ENCODE peak calls at places on chromosomes 6 and 20, in six cellular contexts. One of them, this sample, is unnamed.

GRCh38 chr6:89985744-89986493 is 91.7 kb downstream of the GJA10 start:
- DNase-seq in heart left ventricle: no peak
- DNase-seq in IMR-90: peak; percentile 96
- DNase-seq in AG10803: peak; percentile 94
- DNase-seq in HCT116: no peak
- DNase-seq in stomach: no peak
- DNase-seq in this sample: no peak

GRCh38 chr6:136952714-136953260 is 30.7 kb downstream of the SLC35D3 start:
- DNase-seq in IMR-90: no peak
- DNase-seq in heart left ventricle: no peak
- DNase-seq in HCT116: no peak
- DNase-seq in AG10803: no peak
- DNase-seq in stomach: no peak
- DNase-seq in this sample: no peak

GRCh38 chr6:111722220-111722731 is 116.6 kb upstream of the TRAF3IP2 start:
- DNase-seq in stomach: no peak
- DNase-seq in IMR-90: peak; percentile 76
- DNase-seq in HCT116: no peak
- DNase-seq in heart left ventricle: no peak
- DNase-seq in AG10803: peak; percentile 85
- DNase-seq in this sample: no peak

GRCh38 chr6:20186981-20187380 is 25.3 kb downstream of the MBOAT1 start:
- DNase-seq in stomach: no peak
- DNase-seq in IMR-90: no peak
- DNase-seq in HCT116: no peak
- DNase-seq in AG10803: peak; percentile 92
- DNase-seq in heart left ventricle: no peak
- DNase-seq in this sample: no peak

GRCh38 chr6:74447013-74447412 is 751.0 kb downstream of the CD109 start:
- DNase-seq in HCT116: peak; percentile 44
- DNase-seq in stomach: no peak
- DNase-seq in heart left ventricle: no peak
- DNase-seq in AG10803: peak; percentile 61
- DNase-seq in IMR-90: peak; percentile 44
- DNase-seq in this sample: no peak

GRCh38 chr6:159941286-159942113 is 27.4 kb upstream of the IGF2R start:
- DNase-seq in heart left ventricle: no peak
- DNase-seq in IMR-90: peak; percentile 57
- DNase-seq in HCT116: peak; percentile 12
- DNase-seq in stomach: no peak
- DNase-seq in AG10803: peak; percentile 49
- DNase-seq in this sample: no peak

GRCh38 chr20:21230686-21231085 is 72.4 kb upstream of the XRN2 start:
- DNase-seq in heart left ventricle: no peak
- DNase-seq in AG10803: peak; percentile 42
- DNase-seq in stomach: no peak
- DNase-seq in IMR-90: peak; percentile 13
- DNase-seq in HCT116: no peak
- DNase-seq in this sample: no peak

GRCh38 chr6:169589293-169589692 is 112.5 kb downstream of the WDR27 start:
- DNase-seq in heart left ventricle: no peak
- DNase-seq in AG10803: peak; percentile 42
- DNase-seq in stomach: no peak
- DNase-seq in HCT116: no peak
- DNase-seq in IMR-90: no peak
- DNase-seq in this sample: no peak

GRCh38 chr6:21005816-21006553 is 471.7 kb downstream of the CDKAL1 start:
- DNase-seq in IMR-90: peak; percentile 94
- DNase-seq in heart left ventricle: no peak
- DNase-seq in AG10803: peak; percentile 69
- DNase-seq in HCT116: peak; percentile 85
- DNase-seq in stomach: no peak
- DNase-seq in this sample: no peak

GRCh38 chr6:56954389-56955170 is at the start of gene BEND6:
- DNase-seq in IMR-90: peak; percentile 87
- DNase-seq in heart left ventricle: no peak
- DNase-seq in HCT116: no peak
- DNase-seq in AG10803: peak; percentile 85
- DNase-seq in stomach: peak; percentile 27
- DNase-seq in this sample: peak; percentile 24

GRCh38 chr6:21887301-21888185 is 294.0 kb downstream of the SOX4 start:
- DNase-seq in heart left ventricle: peak; percentile 31
- DNase-seq in AG10803: peak; percentile 13
- DNase-seq in IMR-90: peak; percentile 44
- DNase-seq in HCT116: no peak
- DNase-seq in stomach: no peak
- DNase-seq in this sample: no peak

GRCh38 chr6:501891-502601 is 110.5 kb downstream of the IRF4 start:
- DNase-seq in heart left ventricle: no peak
- DNase-seq in AG10803: no peak
- DNase-seq in stomach: no peak
- DNase-seq in HCT116: no peak
- DNase-seq in IMR-90: no peak
- DNase-seq in this sample: peak; percentile 25

GRCh38 chr6:50889492-50889891 is 70.8 kb downstream of the TFAP2B start:
- DNase-seq in heart left ventricle: no peak
- DNase-seq in IMR-90: no peak
- DNase-seq in HCT116: no peak
- DNase-seq in stomach: no peak
- DNase-seq in AG10803: no peak
- DNase-seq in this sample: no peak

GRCh38 chr6:1015819-1016218 is 296.1 kb upstream of the FOXQ1 start:
- DNase-seq in AG10803: peak; percentile 14
- DNase-seq in HCT116: no peak
- DNase-seq in heart left ventricle: no peak
- DNase-seq in IMR-90: no peak
- DNase-seq in stomach: no peak
- DNase-seq in this sample: no peak

GRCh38 chr6:33236852-33237251 is 28.6 kb downstream of the RING1 start:
- DNase-seq in stomach: no peak
- DNase-seq in AG10803: no peak
- DNase-seq in heart left ventricle: no peak
- DNase-seq in HCT116: no peak
- DNase-seq in IMR-90: no peak
- DNase-seq in this sample: no peak

GRCh38 chr6:166365221-166365620 is 17.5 kb downstream of the MPC1 start:
- DNase-seq in AG10803: peak; percentile 62
- DNase-seq in HCT116: no peak
- DNase-seq in IMR-90: peak; percentile 74
- DNase-seq in stomach: no peak
- DNase-seq in heart left ventricle: peak; percentile 46
- DNase-seq in this sample: no peak

GRCh38 chr6:68364276-68364785 is 270.8 kb upstream of the ADGRB3 start:
- DNase-seq in stomach: no peak
- DNase-seq in AG10803: no peak
- DNase-seq in HCT116: no peak
- DNase-seq in heart left ventricle: no peak
- DNase-seq in IMR-90: no peak
- DNase-seq in this sample: no peak

GRCh38 chr6:113181164-113181563 is 676.0 kb upstream of the MARCKS start:
- DNase-seq in heart left ventricle: no peak
- DNase-seq in AG10803: no peak
- DNase-seq in HCT116: no peak
- DNase-seq in stomach: no peak
- DNase-seq in IMR-90: no peak
- DNase-seq in this sample: no peak

GRCh38 chr6:11974089-11974488 is 38.0 kb upstream of the HIVEP1 start:
- DNase-seq in HCT116: no peak
- DNase-seq in AG10803: peak; percentile 52
- DNase-seq in heart left ventricle: no peak
- DNase-seq in IMR-90: peak; percentile 71
- DNase-seq in stomach: no peak
- DNase-seq in this sample: no peak

GRCh38 chr6:82013561-82014275 is 233.8 kb downstream of the IBTK start:
- DNase-seq in IMR-90: peak; percentile 48
- DNase-seq in HCT116: no peak
- DNase-seq in heart left ventricle: peak; percentile 32
- DNase-seq in AG10803: peak; percentile 59
- DNase-seq in stomach: no peak
- DNase-seq in this sample: no peak

GRCh38 chr6:2744206-2744771 is 6.4 kb downstream of the MYLK4 start:
- DNase-seq in stomach: peak; percentile 42
- DNase-seq in AG10803: no peak
- DNase-seq in HCT116: no peak
- DNase-seq in heart left ventricle: peak; percentile 41
- DNase-seq in IMR-90: no peak
- DNase-seq in this sample: no peak

GRCh38 chr20:49515588-49515987 is 33.1 kb upstream of the KCNB1 start:
- DNase-seq in stomach: peak; percentile 56
- DNase-seq in AG10803: no peak
- DNase-seq in heart left ventricle: no peak
- DNase-seq in IMR-90: no peak
- DNase-seq in HCT116: no peak
- DNase-seq in this sample: no peak

GRCh38 chr6:110534731-110535164 is 58.3 kb upstream of the SLC22A16 start:
- DNase-seq in stomach: no peak
- DNase-seq in IMR-90: peak; percentile 72
- DNase-seq in HCT116: no peak
- DNase-seq in heart left ventricle: no peak
- DNase-seq in AG10803: peak; percentile 59
- DNase-seq in this sample: no peak
- TF ChIP-seq CTCF in stomach: no peak
- TF ChIP-seq CTCF in IMR-90: no peak
- TF ChIP-seq CTCF in HCT116: no peak
- TF ChIP-seq CTCF in heart left ventricle: no peak
- TF ChIP-seq CTCF in AG10803: no peak
- TF ChIP-seq CTCF in this sample: no peak

GRCh38 chr6:154931741-154932424 is 63.2 kb upstream of the TIAM2 start:
- DNase-seq in stomach: no peak
- DNase-seq in HCT116: no peak
- DNase-seq in AG10803: peak; percentile 80
- DNase-seq in IMR-90: peak; percentile 73
- DNase-seq in heart left ventricle: no peak
- DNase-seq in this sample: no peak
- TF ChIP-seq CTCF in stomach: no peak
- TF ChIP-seq CTCF in HCT116: no peak
- TF ChIP-seq CTCF in AG10803: no peak
- TF ChIP-seq CTCF in IMR-90: no peak
- TF ChIP-seq CTCF in heart left ventricle: no peak
- TF ChIP-seq CTCF in this sample: no peak

GRCh38 chr20:2460752-2461424 is 9.7 kb downstream of the SNRPB start:
- DNase-seq in IMR-90: no peak
- DNase-seq in heart left ventricle: no peak
- DNase-seq in HCT116: no peak
- DNase-seq in AG10803: no peak
- DNase-seq in stomach: no peak
- DNase-seq in this sample: no peak

GRCh38 chr20:2459981-2460751 is 10.4 kb downstream of the SNRPB start:
- DNase-seq in heart left ventricle: no peak
- DNase-seq in IMR-90: no peak
- DNase-seq in HCT116: no peak
- DNase-seq in stomach: no peak
- DNase-seq in AG10803: no peak
- DNase-seq in this sample: no peak

GRCh38 chr20:2463616-2464365 is 6.8 kb downstream of the SNRPB start:
- DNase-seq in heart left ventricle: no peak
- DNase-seq in IMR-90: no peak
- DNase-seq in HCT116: no peak
- DNase-seq in stomach: no peak
- DNase-seq in AG10803: no peak
- DNase-seq in this sample: no peak

GRCh38 chr20:2465100-2465499 is 5.5 kb downstream of the SNRPB start:
- DNase-seq in HCT116: no peak
- DNase-seq in AG10803: no peak
- DNase-seq in IMR-90: no peak
- DNase-seq in stomach: no peak
- DNase-seq in heart left ventricle: no peak
- DNase-seq in this sample: no peak

GRCh38 chr20:2462484-2462883 is 8.1 kb downstream of the SNRPB start:
- DNase-seq in IMR-90: no peak
- DNase-seq in stomach: no peak
- DNase-seq in AG10803: no peak
- DNase-seq in HCT116: no peak
- DNase-seq in heart left ventricle: no peak
- DNase-seq in this sample: no peak
- TF ChIP-seq CTCF in IMR-90: no peak
- TF ChIP-seq CTCF in stomach: no peak
- TF ChIP-seq CTCF in AG10803: no peak
- TF ChIP-seq CTCF in HCT116: no peak
- TF ChIP-seq CTCF in heart left ventricle: no peak
- TF ChIP-seq CTCF in this sample: no peak

GRCh38 chr6:138692978-138693909 is 80.3 kb upstream of the CCDC28A start:
- DNase-seq in heart left ventricle: peak; percentile 63
- DNase-seq in HCT116: peak; percentile 48
- DNase-seq in IMR-90: peak; percentile 57
- DNase-seq in stomach: peak; percentile 82
- DNase-seq in AG10803: peak; percentile 49
- DNase-seq in this sample: peak; percentile 57
- TF ChIP-seq CTCF in heart left ventricle: no peak
- TF ChIP-seq CTCF in HCT116: no peak
- TF ChIP-seq CTCF in IMR-90: peak; percentile 12
- TF ChIP-seq CTCF in stomach: no peak
- TF ChIP-seq CTCF in AG10803: no peak
- TF ChIP-seq CTCF in this sample: no peak

This sample was measured in activated B cell treated with CpG ODN at 0.5 μM for 24 hours.